ENCODE peak calls at places on chromosomes 3 and 15, in six cellular contexts. H is WTC11, Y is HepG2, F is GM12878, D is K562, I is H1. O is an unnamed sample.

GRCh38 chr3:5078151-5078550 is 43.9 kb upstream of the ARL8B start:
- DNase-seq in H (no peak), Y (no peak), F (no peak), D (no peak), I (no peak), O (no peak)

GRCh38 chr15:64911317-64912186 is at the start of gene ANKDD1A:
- DNase-seq in H (peak; percentile 78), Y (no peak), F (no peak), D (peak; percentile 72), I (no peak), O (peak; percentile 91)

GRCh38 chr3:7272203-7272602 is 411.3 kb downstream of the GRM7 start:
- DNase-seq in H (no peak), Y (no peak), F (no peak), D (no peak), I (no peak), O (no peak)

GRCh38 chr3:111872948-111873347 is 13.9 kb downstream of the PHLDB2 start:
- DNase-seq in H (no peak), Y (no peak), F (no peak), D (no peak), I (no peak), O (no peak)

GRCh38 chr15:25717116-25717755 is 145.9 kb downstream of the ATP10A start:
- DNase-seq in H (no peak), Y (no peak), F (peak; percentile 21), D (no peak), I (no peak), O (no peak)

GRCh38 chr3:155657161-155657560 is 87.7 kb downstream of the PLCH1 start:
- DNase-seq in H (no peak), Y (no peak), F (no peak), D (no peak), I (no peak), O (no peak)

GRCh38 chr15:76337739-76338554 is 1.4 kb downstream of the ISL2 start:
- DNase-seq in H (peak; percentile 51), Y (no peak), F (no peak), D (peak; percentile 65), I (no peak), O (peak; percentile 59)

GRCh38 chr3:65597225-65597951 is 441.3 kb downstream of the MAGI1 start:
- DNase-seq in H (peak; percentile 82), Y (no peak), F (no peak), D (no peak), I (peak; percentile 88), O (peak; percentile 98)

GRCh38 chr3:149120051-149120972 is 9.1 kb upstream of the HPS3 start:
- DNase-seq in H (no peak), Y (peak; percentile 62), F (peak; percentile 45), D (no peak), I (no peak), O (peak; percentile 83)

GRCh38 chr15:48905870-48906269 is 27.9 kb downstream of the EID1 start:
- DNase-seq in H (no peak), Y (no peak), F (no peak), D (no peak), I (no peak), O (no peak)

GRCh38 chr3:10524799-10525301 is 19.5 kb upstream of the ATP2B2 start:
- DNase-seq in H (no peak), Y (no peak), F (no peak), D (no peak), I (no peak), O (no peak)

GRCh38 chr3:40725026-40725425 is 200.3 kb downstream of the ZNF621 start:
- DNase-seq in H (no peak), Y (no peak), F (no peak), D (no peak), I (no peak), O (no peak)

GRCh38 chr3:188947983-188948657 is 223.7 kb upstream of the TPRG1 start:
- DNase-seq in H (peak; percentile 69), Y (no peak), F (no peak), D (no peak), I (peak; percentile 64), O (peak; percentile 89)

GRCh38 chr3:50676031-50676705 is 1.4 kb downstream of the DOCK3 start:
- DNase-seq in H (no peak), Y (no peak), F (no peak), D (no peak), I (no peak), O (peak; percentile 58)

GRCh38 chr3:144104146-144104545 is 132.5 kb downstream of the DIPK2A start:
- DNase-seq in H (no peak), Y (no peak), F (no peak), D (no peak), I (no peak), O (no peak)

GRCh38 chr15:26771168-26771916 is 1.5 kb downstream of the GABRB3 start:
- DNase-seq in H (peak; percentile 91), Y (peak; percentile 2), F (no peak), D (no peak), I (no peak), O (peak; percentile 90)

GRCh38 chr3:135918600-135918999 is 46.9 kb upstream of the PPP2R3A start:
- DNase-seq in H (no peak), Y (peak; percentile 7), F (no peak), D (no peak), I (no peak), O (peak; percentile 59)

GRCh38 chr3:87898971-87899370 is 159.8 kb downstream of the CGGBP1 start:
- DNase-seq in H (no peak), Y (no peak), F (no peak), D (no peak), I (no peak), O (no peak)

GRCh38 chr3:82973810-82974209 is 1212.4 kb upstream of the GBE1 start:
- DNase-seq in H (no peak), Y (no peak), F (no peak), D (no peak), I (no peak), O (no peak)
- TF ChIP-seq CREB1 in H (no peak), Y (no peak), F (no peak), D (no peak), I (no peak), O (no peak)

GRCh38 chr15:55132672-55133071 is 64.1 kb downstream of the RSL24D1 start:
- DNase-seq in H (no peak), Y (no peak), F (no peak), D (no peak), I (no peak), O (no peak)

DNA sequence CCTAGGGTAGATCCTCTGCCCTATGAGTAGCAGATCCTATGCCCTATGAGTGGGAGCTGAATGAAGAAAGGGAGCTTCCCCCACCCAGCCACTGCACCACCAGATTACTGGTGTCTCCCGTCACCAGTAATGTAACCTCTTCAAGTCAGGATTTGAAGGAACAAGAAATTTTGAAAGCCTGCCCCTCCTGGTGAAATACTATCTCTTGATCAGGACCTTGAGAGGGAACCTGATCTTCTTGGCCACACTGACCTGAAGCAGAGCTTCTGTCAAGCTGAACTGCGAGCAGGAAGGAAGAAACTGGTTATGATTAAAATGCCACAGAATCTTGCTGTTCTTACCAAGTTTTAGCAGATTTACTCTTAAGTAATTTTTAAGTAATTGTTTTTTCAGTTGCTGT is 62.8 kb downstream of the RSL24D1 start:
- DNase-seq in H (no peak), Y (no peak), F (no peak), D (no peak), I (no peak), O (peak; percentile 1)
- TF ChIP-seq CREB1 in H (no peak), Y (no peak), F (no peak), D (no peak), I (no peak), O (no peak)

GRCh38 chr3:30607032-30607833 is 832 bp downstream of the TGFBR2 start:
- DNase-seq in H (peak; percentile 66), Y (no peak), F (no peak), D (no peak), I (no peak), O (peak; percentile 78)
- TF ChIP-seq CREB1 in H (no peak), Y (no peak), F (no peak), D (no peak), I (no peak), O (no peak)

GRCh38 chr3:95235916-95236315 is 1173.1 kb downstream of the NSUN3 start:
- DNase-seq in H (no peak), Y (no peak), F (no peak), D (no peak), I (no peak), O (no peak)
- TF ChIP-seq CREB1 in H (no peak), Y (no peak), F (no peak), D (no peak), I (no peak), O (no peak)